ENCODE peak calls at places on chromosomes 13 and 19, in ten cellular contexts. One of them, this sample, is unnamed.

GRCh38 chr19:13872695-13873389 is 4.1 kb upstream of the NANOS3 start:
- DNase-seq in glutamatergic neuron: no peak
- DNase-seq in C1 segment of cervical spinal cord: peak; percentile 20
- DNase-seq in cardiac fibroblast: no peak
- DNase-seq in memory B cell: no peak
- DNase-seq in colonic mucosa: peak; percentile 62
- DNase-seq in HS-5: no peak
- DNase-seq in astrocyte of the hippocampus: peak; percentile 26
- DNase-seq in RCC 7860: no peak
- DNase-seq in neural crest cell: peak; percentile 46
- DNase-seq in this sample: no peak

GRCh38 chr19:11323601-11324078 is 15.8 kb downstream of the RAB3D start:
- DNase-seq in memory B cell: no peak
- DNase-seq in neural crest cell: no peak
- DNase-seq in glutamatergic neuron: no peak
- DNase-seq in HS-5: no peak
- DNase-seq in colonic mucosa: no peak
- DNase-seq in astrocyte of the hippocampus: no peak
- DNase-seq in cardiac fibroblast: no peak
- DNase-seq in RCC 7860: no peak
- DNase-seq in C1 segment of cervical spinal cord: no peak
- DNase-seq in this sample: no peak

GRCh38 chr13:33426131-33426530 is 140.6 kb upstream of the STARD13 start:
- DNase-seq in cardiac fibroblast: no peak
- DNase-seq in colonic mucosa: no peak
- DNase-seq in astrocyte of the hippocampus: no peak
- DNase-seq in glutamatergic neuron: no peak
- DNase-seq in neural crest cell: no peak
- DNase-seq in HS-5: no peak
- DNase-seq in C1 segment of cervical spinal cord: no peak
- DNase-seq in RCC 7860: no peak
- DNase-seq in memory B cell: no peak
- DNase-seq in this sample: no peak

GRCh38 chr13:39684531-39685137 is 29.2 kb downstream of the COG6 start:
- DNase-seq in astrocyte of the hippocampus: peak; percentile 40
- DNase-seq in C1 segment of cervical spinal cord: no peak
- DNase-seq in colonic mucosa: no peak
- DNase-seq in RCC 7860: peak; percentile 22
- DNase-seq in HS-5: no peak
- DNase-seq in glutamatergic neuron: no peak
- DNase-seq in memory B cell: peak; percentile 5
- DNase-seq in neural crest cell: no peak
- DNase-seq in cardiac fibroblast: peak; percentile 70
- DNase-seq in this sample: no peak

GRCh38 chr13:20291037-20291436 is 58.9 kb upstream of the GJB6 start:
- DNase-seq in C1 segment of cervical spinal cord: no peak
- DNase-seq in astrocyte of the hippocampus: no peak
- DNase-seq in HS-5: no peak
- DNase-seq in colonic mucosa: no peak
- DNase-seq in RCC 7860: no peak
- DNase-seq in glutamatergic neuron: no peak
- DNase-seq in neural crest cell: no peak
- DNase-seq in memory B cell: no peak
- DNase-seq in cardiac fibroblast: no peak
- DNase-seq in this sample: no peak

GRCh38 chr13:58994778-58995177 is 1169.0 kb downstream of the DIAPH3 start:
- DNase-seq in HS-5: no peak
- DNase-seq in neural crest cell: no peak
- DNase-seq in glutamatergic neuron: no peak
- DNase-seq in RCC 7860: no peak
- DNase-seq in memory B cell: no peak
- DNase-seq in C1 segment of cervical spinal cord: no peak
- DNase-seq in astrocyte of the hippocampus: no peak
- DNase-seq in cardiac fibroblast: peak; percentile 9
- DNase-seq in colonic mucosa: no peak
- DNase-seq in this sample: no peak

GRCh38 chr13:112464720-112465119 is 88.6 kb downstream of the SPACA7 start:
- DNase-seq in colonic mucosa: no peak
- DNase-seq in HS-5: no peak
- DNase-seq in cardiac fibroblast: no peak
- DNase-seq in memory B cell: no peak
- DNase-seq in astrocyte of the hippocampus: no peak
- DNase-seq in RCC 7860: no peak
- DNase-seq in glutamatergic neuron: no peak
- DNase-seq in neural crest cell: no peak
- DNase-seq in C1 segment of cervical spinal cord: no peak
- DNase-seq in this sample: no peak

GRCh38 chr13:46183018-46183940 is 1.3 kb upstream of the LCP1 start:
- DNase-seq in memory B cell: no peak
- DNase-seq in HS-5: no peak
- DNase-seq in astrocyte of the hippocampus: no peak
- DNase-seq in RCC 7860: no peak
- DNase-seq in neural crest cell: no peak
- DNase-seq in cardiac fibroblast: no peak
- DNase-seq in glutamatergic neuron: no peak
- DNase-seq in colonic mucosa: no peak
- DNase-seq in C1 segment of cervical spinal cord: no peak
- DNase-seq in this sample: no peak

GRCh38 chr13:113969311-113969972 is 4.4 kb downstream of the C13orf46 start:
- DNase-seq in cardiac fibroblast: no peak
- DNase-seq in C1 segment of cervical spinal cord: no peak
- DNase-seq in memory B cell: no peak
- DNase-seq in astrocyte of the hippocampus: no peak
- DNase-seq in RCC 7860: no peak
- DNase-seq in colonic mucosa: no peak
- DNase-seq in neural crest cell: no peak
- DNase-seq in HS-5: no peak
- DNase-seq in glutamatergic neuron: no peak
- DNase-seq in this sample: no peak

GRCh38 chr19:38228005-38228377 is 4.0 kb upstream of the DPF1 start:
- DNase-seq in C1 segment of cervical spinal cord: no peak
- DNase-seq in glutamatergic neuron: no peak
- DNase-seq in colonic mucosa: no peak
- DNase-seq in RCC 7860: no peak
- DNase-seq in memory B cell: no peak
- DNase-seq in cardiac fibroblast: no peak
- DNase-seq in HS-5: no peak
- DNase-seq in neural crest cell: no peak
- DNase-seq in astrocyte of the hippocampus: no peak
- DNase-seq in this sample: no peak

GRCh38 chr13:41457589-41458186 is 338 bp downstream of the RGCC start:
- DNase-seq in RCC 7860: no peak
- DNase-seq in glutamatergic neuron: no peak
- DNase-seq in C1 segment of cervical spinal cord: no peak
- DNase-seq in memory B cell: peak; percentile 32
- DNase-seq in cardiac fibroblast: no peak
- DNase-seq in neural crest cell: peak; percentile 3
- DNase-seq in HS-5: no peak
- DNase-seq in astrocyte of the hippocampus: peak; percentile 21
- DNase-seq in colonic mucosa: peak; percentile 24
- DNase-seq in this sample: peak; percentile 40

GRCh38 chr19:17627161-17627560 is 61.0 kb downstream of the UNC13A start:
- DNase-seq in astrocyte of the hippocampus: no peak
- DNase-seq in HS-5: no peak
- DNase-seq in C1 segment of cervical spinal cord: no peak
- DNase-seq in RCC 7860: no peak
- DNase-seq in memory B cell: no peak
- DNase-seq in glutamatergic neuron: no peak
- DNase-seq in neural crest cell: no peak
- DNase-seq in colonic mucosa: no peak
- DNase-seq in cardiac fibroblast: no peak
- DNase-seq in this sample: no peak

GRCh38 chr19:3708207-3708931 is at the start of gene TJP3:
- DNase-seq in RCC 7860: no peak
- DNase-seq in glutamatergic neuron: no peak
- DNase-seq in memory B cell: no peak
- DNase-seq in neural crest cell: no peak
- DNase-seq in colonic mucosa: peak; percentile 89
- DNase-seq in C1 segment of cervical spinal cord: no peak
- DNase-seq in HS-5: no peak
- DNase-seq in cardiac fibroblast: no peak
- DNase-seq in astrocyte of the hippocampus: peak; percentile 58
- DNase-seq in this sample: no peak

GRCh38 chr13:44470623-44471562 is 97.3 kb downstream of the SERP2 start:
- DNase-seq in HS-5: no peak
- DNase-seq in neural crest cell: no peak
- DNase-seq in RCC 7860: peak; percentile 7
- DNase-seq in glutamatergic neuron: no peak
- DNase-seq in C1 segment of cervical spinal cord: no peak
- DNase-seq in cardiac fibroblast: peak; percentile 61
- DNase-seq in astrocyte of the hippocampus: peak; percentile 36
- DNase-seq in memory B cell: peak; percentile 8
- DNase-seq in colonic mucosa: no peak
- DNase-seq in this sample: no peak

GRCh38 chr13:67183151-67183550 is 47.0 kb downstream of the PCDH9 start:
- DNase-seq in colonic mucosa: no peak
- DNase-seq in glutamatergic neuron: no peak
- DNase-seq in RCC 7860: no peak
- DNase-seq in neural crest cell: no peak
- DNase-seq in memory B cell: no peak
- DNase-seq in HS-5: no peak
- DNase-seq in astrocyte of the hippocampus: no peak
- DNase-seq in C1 segment of cervical spinal cord: no peak
- DNase-seq in cardiac fibroblast: no peak
- DNase-seq in this sample: no peak

GRCh38 chr13:48018637-48019036 is 17.6 kb upstream of the SUCLA2 start:
- DNase-seq in RCC 7860: no peak
- DNase-seq in HS-5: no peak
- DNase-seq in neural crest cell: no peak
- DNase-seq in cardiac fibroblast: no peak
- DNase-seq in C1 segment of cervical spinal cord: no peak
- DNase-seq in glutamatergic neuron: no peak
- DNase-seq in astrocyte of the hippocampus: no peak
- DNase-seq in colonic mucosa: no peak
- DNase-seq in memory B cell: no peak
- DNase-seq in this sample: no peak